ENCODE peak calls at places on chromosomes 1 and 21, in four cellular contexts. A is Calu3, D is foreskin fibroblast, Q is esophagus squamous epithelium. R is an unnamed sample.

GRCh38 chr21:36860736-36861594 is 105.5 kb downstream of the HLCS start:
- DNase-seq in A (peak; percentile 28), D (peak; percentile 25), Q (no peak), R (peak; percentile 59)

GRCh38 chr1:1202831-1203560 is 3.4 kb downstream of the TNFRSF18 start:
- DNase-seq in A (no peak), D (no peak), Q (no peak), R (no peak)

GRCh38 chr1:195462646-195463045 is 1145.6 kb downstream of the KCNT2 start:
- DNase-seq in A (no peak), D (peak; percentile 24), Q (no peak), R (peak; percentile 39)

GRCh38 chr1:72526926-72527325 is 244.6 kb upstream of the NEGR1 start:
- DNase-seq in A (no peak), D (no peak), Q (no peak), R (no peak)

GRCh38 chr1:36641776-36642175 is 159.1 kb upstream of the CSF3R start:
- DNase-seq in A (no peak), D (no peak), Q (no peak), R (no peak)

GRCh38 chr1:7678491-7679158 is 92.5 kb upstream of the VAMP3 start:
- DNase-seq in A (no peak), D (no peak), Q (no peak), R (no peak)

GRCh38 chr1:30601316-30602085 is 121.9 kb downstream of the MATN1 start:
- DNase-seq in A (no peak), D (no peak), Q (no peak), R (no peak)

GRCh38 chr21:33661146-33661545 is 18.8 kb downstream of the ITSN1 start:
- DNase-seq in A (no peak), D (no peak), Q (no peak), R (peak; percentile 6)

GRCh38 chr1:187203257-187203656 is 374.5 kb downstream of the PLA2G4A start:
- DNase-seq in A (peak; percentile 32), D (peak; percentile 29), Q (no peak), R (peak; percentile 2)

GRCh38 chr1:151326619-151327222 is 495 bp downstream of the PI4KB start:
- DNase-seq in A (peak; percentile 41), D (no peak), Q (peak; percentile 17), R (peak; percentile 53)

GRCh38 chr1:44810101-44810761 is 1.9 kb downstream of the BTBD19 start:
- DNase-seq in A (peak; percentile 55), D (no peak), Q (no peak), R (no peak)

GRCh38 chr1:60916178-60916577 is 166.2 kb upstream of the NFIA start:
- DNase-seq in A (no peak), D (no peak), Q (no peak), R (no peak)

GRCh38 chr1:205533729-205534443 is 29.4 kb downstream of the CDK18 start:
- DNase-seq in A (no peak), D (no peak), Q (no peak), R (no peak)

GRCh38 chr1:64911326-64911725 is 55.0 kb downstream of the JAK1 start:
- DNase-seq in A (no peak), D (no peak), Q (no peak), R (no peak)

GRCh38 chr1:241518447-241519307 is 878 bp downstream of the FH start:
- DNase-seq in A (peak; percentile 36), D (no peak), Q (no peak), R (peak; percentile 5)

GRCh38 chr1:156655151-156655903 is 13.4 kb downstream of the BCAN start:
- DNase-seq in A (no peak), D (no peak), Q (no peak), R (no peak)

GRCh38 chr1:108524676-108525075 is 35.2 kb upstream of the EEIG2 start:
- DNase-seq in A (no peak), D (no peak), Q (no peak), R (no peak)

GRCh38 chr1:63877021-63877767 is 103.4 kb downstream of the ROR1 start:
- DNase-seq in A (no peak), D (no peak), Q (no peak), R (no peak)

R was measured in AG08395.